ENCODE peak calls at places on chromosomes 11 and 22, in six cellular contexts. A is GM13977; S is NCI-H1092; K is AG08395; V is activated naive CD4-positive, alpha-beta T cell; E is heart left ventricle. L is an unnamed sample.

GRCh38 chr22:29820941-29821789 is 16.9 kb downstream of the ASCC2 start:
- DNase-seq in A (peak), V (no peak), S (no peak), K (peak), E (peak), L (peak)

GRCh38 chr22:23119492-23120414 is 22.0 kb downstream of the RSPH14 start:
- DNase-seq in E (no peak), K (no peak), S (no peak), A (peak), V (peak), L (no peak)

GRCh38 chr11:96204721-96205459 is 138.1 kb downstream of the MAML2 start:
- DNase-seq in K (no peak), S (no peak), A (no peak), E (no peak), V (no peak), L (no peak)

GRCh38 chr11:64120951-64121569 is 44.9 kb downstream of the MACROD1 start:
- DNase-seq in K (peak), A (no peak), S (no peak), E (peak), V (no peak), L (peak)

GRCh38 chr11:74877132-74877531 is 71.8 kb downstream of the XRRA1 start:
- DNase-seq in V (no peak), E (no peak), K (no peak), A (no peak), S (no peak), L (no peak)

GRCh38 chr11:63572026-63572688 is 9.0 kb upstream of the PLAAT2 start:
- DNase-seq in A (no peak), E (no peak), S (no peak), V (no peak), K (no peak), L (no peak)

GRCh38 chr11:45993438-45994064 is 71.1 kb downstream of the LARGE2 start:
- DNase-seq in V (no peak), K (peak), A (no peak), E (peak), S (no peak), L (peak)

GRCh38 chr22:41030891-41031290 is 61.5 kb upstream of the EP300 start:
- DNase-seq in A (no peak), V (no peak), S (no peak), K (peak), E (no peak), L (no peak)

GRCh38 chr11:62889484-62890437 is 9.1 kb downstream of the SLC3A2 start:
- DNase-seq in K (peak), A (no peak), E (no peak), V (no peak), S (no peak), L (no peak)